ENCODE peak calls at places on chromosomes 1 and 21, in ten cellular contexts. T is colonic mucosa, H is ovary, R is heart left ventricle, S is cardiac muscle cell, E is aorta, N is kidney epithelial cell, M is bronchial epithelial cell, V is sigmoid colon, B is dorsolateral prefrontal cortex. A is an unnamed sample. For H3K27me3, the result is how much of the 10 kb centered on the place peaks cover.

GRCh38 chr1:92769856-92770255 is 15.1 kb downstream of the EVI5 start:
- DNase-seq in T (no peak), H (no peak), R (no peak), S (no peak), E (no peak), N (no peak), M (no peak), V (no peak), B (no peak), A (no peak)

GRCh38 chr1:201471772-201472171 is 2.8 kb upstream of the PHLDA3 start:
- DNase-seq in T (no peak), H (no peak), R (no peak), S (peak), E (no peak), N (no peak), M (peak), V (no peak), B (no peak), A (no peak)

GRCh38 chr1:109438798-109439297 is 12.6 kb upstream of the PSMA5 start:
- DNase-seq in T (no peak), H (no peak), R (peak), S (peak), E (no peak), N (peak), M (peak), V (no peak), B (no peak), A (no peak)

GRCh38 chr1:54884768-54885167 is 2.2 kb downstream of the DHCR24 start:
- DNase-seq in T (no peak), H (no peak), R (no peak), S (no peak), E (no peak), N (no peak), M (no peak), V (no peak), B (no peak), A (no peak)

GRCh38 chr1:13766906-13767564 is 67.0 kb downstream of the PRDM2 start:
- DNase-seq in T (no peak), H (no peak), R (no peak), S (peak), E (no peak), N (no peak), M (peak), V (no peak), B (no peak), A (no peak)

GRCh38 chr1:1135339-1136111 is 19.6 kb upstream of the C1orf159 start:
- DNase-seq in T (peak), H (no peak), R (no peak), S (peak), E (no peak), N (no peak), M (no peak), V (no peak), B (no peak), A (no peak)

GRCh38 chr1:36981771-36982622 is 52.3 kb downstream of the GRIK3 start:
- DNase-seq in T (no peak), H (no peak), R (no peak), S (no peak), E (no peak), N (no peak), M (no peak), V (no peak), B (no peak), A (no peak)

GRCh38 chr1:89125571-89126233 is at the start of gene GBP2:
- DNase-seq in T (peak), H (no peak), R (no peak), S (peak), E (no peak), N (peak), M (peak), V (no peak), B (no peak), A (no peak)

GRCh38 chr1:93496520-93496919 is 48.6 kb downstream of the FNBP1L start:
- DNase-seq in T (no peak), H (no peak), R (no peak), S (no peak), E (no peak), N (no peak), M (no peak), V (no peak), B (no peak), A (no peak)

GRCh38 chr1:214282696-214283225 is 1.8 kb downstream of the SMYD2 start:
- DNase-seq in T (no peak), H (no peak), R (no peak), S (no peak), E (no peak), N (no peak), M (no peak), V (no peak), B (no peak), A (no peak)

GRCh38 chr21:28548291-28548690 is 444.4 kb downstream of the LTN1 start:
- DNase-seq in T (no peak), H (no peak), R (no peak), S (no peak), E (no peak), N (no peak), M (no peak), V (no peak), B (no peak), A (no peak)

GRCh38 chr1:53112271-53112774 is 30.1 kb downstream of the SLC1A7 start:
- DNase-seq in T (no peak), H (no peak), R (no peak), S (peak), E (no peak), N (peak), M (no peak), V (no peak), B (no peak), A (no peak)

GRCh38 chr1:162699366-162699765 is 67.1 kb downstream of the DDR2 start:
- DNase-seq in T (no peak), H (no peak), R (no peak), S (no peak), E (no peak), N (no peak), M (peak), V (no peak), B (no peak), A (no peak)

GRCh38 chr1:58628987-58629598 is 52.0 kb upstream of the TACSTD2 start:
- DNase-seq in T (no peak), H (no peak), R (no peak), S (no peak), E (no peak), N (no peak), M (no peak), V (no peak), B (no peak), A (no peak)

GRCh38 chr1:210098376-210098775 is 134.2 kb upstream of the SERTAD4 start:
- DNase-seq in T (no peak), H (no peak), R (no peak), S (no peak), E (no peak), N (no peak), M (no peak), V (no peak), B (no peak), A (no peak)

GRCh38 chr1:20153000-20153418 is 13.9 kb downstream of the PLA2G2F start:
- DNase-seq in T (no peak), H (no peak), R (peak), S (peak), E (peak), N (no peak), M (no peak), V (peak), B (no peak), A (peak)

GRCh38 chr1:100703716-100704115 is 15.8 kb upstream of the VCAM1 start:
- DNase-seq in T (no peak), H (no peak), R (no peak), S (peak), E (no peak), N (no peak), M (no peak), V (no peak), B (no peak), A (no peak)

GRCh38 chr1:44485229-44485932 is 80.3 kb downstream of the RNF220 start:
- DNase-seq in T (no peak), H (no peak), R (no peak), S (peak), E (no peak), N (peak), M (peak), V (no peak), B (no peak), A (no peak)

GRCh38 chr1:196372896-196373536 is 235.2 kb downstream of the KCNT2 start:
- DNase-seq in T (no peak), H (no peak), R (no peak), S (peak), E (no peak), N (no peak), M (peak), V (no peak), B (no peak), A (no peak)

GRCh38 chr1:182684128-182684828 is at the start of gene RGS8:
- DNase-seq in T (no peak), H (no peak), R (no peak), S (no peak), E (no peak), N (no peak), M (no peak), V (no peak), B (no peak), A (no peak)

GRCh38 chr1:187001198-187001904 is 172.6 kb downstream of the PLA2G4A start:
- DNase-seq in T (no peak), H (no peak), R (no peak), S (peak), E (no peak), N (peak), M (peak), V (no peak), B (no peak), A (no peak)

GRCh38 chr1:75330633-75331032 is 196.4 kb downstream of the LHX8 start:
- DNase-seq in T (no peak), H (no peak), R (no peak), S (no peak), E (no peak), N (no peak), M (no peak), V (no peak), B (no peak), A (no peak)

GRCh38 chr1:19133360-19133759 is 76.7 kb downstream of the UBR4 start:
- DNase-seq in T (no peak), H (no peak), R (no peak), S (no peak), E (no peak), N (no peak), M (no peak), V (no peak), B (no peak), A (no peak)

GRCh38 chr1:14535619-14536355 is 62.7 kb upstream of the KAZN start:
- DNase-seq in T (no peak), H (no peak), R (no peak), S (no peak), E (no peak), N (no peak), M (no peak), V (no peak), B (no peak), A (no peak)

DNA sequence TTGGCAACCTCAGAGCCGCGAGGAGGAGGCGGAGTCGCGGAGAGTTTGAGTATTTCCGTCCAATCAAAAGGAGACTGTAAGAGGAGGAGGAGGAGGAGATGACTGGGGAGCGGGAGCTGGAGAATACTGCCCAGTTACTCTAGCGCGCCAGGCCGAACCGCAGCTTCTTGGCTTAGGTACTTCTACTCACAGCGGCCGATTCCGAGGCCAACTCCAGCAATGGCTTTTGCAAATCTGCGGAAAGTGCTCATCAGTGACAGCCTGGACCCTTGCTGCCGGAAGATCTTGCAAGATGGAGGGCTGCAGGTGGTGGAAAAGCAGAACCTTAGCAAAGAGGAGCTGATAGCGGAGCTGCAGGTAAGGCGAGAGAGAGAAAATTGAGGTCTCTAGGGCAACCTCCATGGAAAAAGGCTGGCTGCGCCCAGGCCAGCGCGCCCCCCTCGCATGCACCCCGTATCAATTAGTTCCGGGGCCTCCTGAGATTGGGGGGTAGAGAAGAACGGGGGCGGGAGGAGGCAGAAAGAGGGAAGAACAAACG is at the start of gene PHGDH:
- DNase-seq in T (peak), H (peak), R (peak), S (peak), E (peak), N (peak), M (peak), V (peak), B (peak), A (peak)
- H3K27me3 ChIP-seq in T (under half), H (under half), R (under half), S (under half), E (under half), N (under half), M (under half), V (under half), B (under half), A (under half)

GRCh38 chr1:151859814-151860405 is 6.4 kb upstream of the THEM5 start:
- DNase-seq in T (no peak), H (no peak), R (no peak), S (no peak), E (no peak), N (no peak), M (no peak), V (no peak), B (no peak), A (no peak)
- H3K27me3 ChIP-seq in T (under half), H (under half), R (under half), S (under half), E (under half), N (under half), M (under half), V (under half), B (under half), A (under half)

GRCh38 chr1:6108476-6108875 is 62.8 kb downstream of the KCNAB2 start:
- DNase-seq in T (no peak), H (no peak), R (no peak), S (no peak), E (no peak), N (no peak), M (no peak), V (no peak), B (no peak), A (no peak)

GRCh38 chr1:6105763-6106162 is 60.1 kb downstream of the KCNAB2 start:
- DNase-seq in T (no peak), H (no peak), R (no peak), S (no peak), E (peak), N (no peak), M (no peak), V (no peak), B (no peak), A (no peak)

GRCh38 chr1:6107409-6108356 is 62.0 kb downstream of the KCNAB2 start:
- DNase-seq in T (no peak), H (no peak), R (no peak), S (no peak), E (peak), N (no peak), M (no peak), V (no peak), B (no peak), A (no peak)

GRCh38 chr1:6106321-6106731 is 60.6 kb downstream of the KCNAB2 start:
- DNase-seq in T (no peak), H (no peak), R (no peak), S (no peak), E (peak), N (no peak), M (no peak), V (no peak), B (no peak), A (peak)

GRCh38 chr1:6106977-6107376 is 61.3 kb downstream of the KCNAB2 start:
- DNase-seq in T (no peak), H (no peak), R (no peak), S (no peak), E (peak), N (no peak), M (no peak), V (no peak), B (no peak), A (no peak)
- H3K27me3 ChIP-seq in T (under half), H (under half), R (under half), S (under half), E (under half), N (under half), M (under half), V (under half), B (under half), A (under half)

DNA sequence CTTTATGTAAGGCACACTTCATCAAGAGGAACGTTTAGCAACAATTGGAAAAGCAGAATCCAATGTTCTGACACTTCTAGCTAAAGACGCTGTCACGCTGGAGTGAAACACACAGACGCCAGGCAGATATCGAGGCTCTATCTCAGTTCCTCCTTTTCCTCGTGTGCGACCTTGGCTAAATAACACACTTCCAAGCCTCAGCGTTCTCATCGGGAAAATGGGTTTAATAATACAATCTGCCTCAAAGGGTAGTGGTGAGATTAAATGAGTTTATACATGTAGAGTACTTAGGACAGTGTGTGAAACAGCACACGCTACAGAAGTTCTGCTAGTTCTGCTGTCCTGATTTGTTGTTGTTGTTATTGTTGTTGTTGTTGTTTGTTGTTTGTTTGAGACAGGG is 386.1 kb downstream of the SETD4 start:
- DNase-seq in T (no peak), H (no peak), R (no peak), S (no peak), E (no peak), N (no peak), M (no peak), V (no peak), B (no peak), A (no peak)
- H3K27me3 ChIP-seq in T (under half), H (under half), R (under half), S (under half), E (under half), N (under half), M (under half), V (under half), B (under half), A (under half)

GRCh38 chr1:224619209-224619608 is 3.1 kb downstream of the CNIH3 start:
- DNase-seq in T (no peak), H (no peak), R (no peak), S (no peak), E (no peak), N (no peak), M (no peak), V (no peak), B (no peak), A (no peak)
- H3K27me3 ChIP-seq in T (under half), H (under half), R (under half), S (half or more), E (under half), N (under half), M (under half), V (under half), B (under half), A (half or more)

DNA sequence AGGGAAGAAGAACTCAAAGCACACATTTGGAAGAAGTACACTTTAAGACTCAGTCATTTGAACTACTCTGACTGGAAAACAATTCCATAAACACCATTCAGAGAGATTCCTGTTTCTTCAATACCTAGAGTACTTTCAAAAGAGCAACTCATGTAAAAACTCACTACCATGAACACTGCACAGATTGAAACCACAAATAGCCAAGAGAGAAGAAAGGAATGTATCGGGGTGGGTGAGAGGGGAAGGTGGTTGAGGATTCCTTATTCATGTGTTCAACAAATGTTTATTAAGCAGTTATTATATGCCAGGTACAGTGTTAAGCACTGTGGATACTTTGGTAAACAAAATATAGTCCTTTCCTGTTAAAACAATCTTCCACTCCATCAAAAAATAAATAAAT is 64.7 kb downstream of the NRIP1 start:
- DNase-seq in T (no peak), H (no peak), R (no peak), S (peak), E (no peak), N (peak), M (no peak), V (no peak), B (no peak), A (no peak)
- H3K27me3 ChIP-seq in T (under half), H (under half), R (under half), S (under half), E (under half), N (under half), M (under half), V (under half), B (under half), A (under half)

GRCh38 chr1:5005171-5005570 is 350.8 kb downstream of the AJAP1 start:
- DNase-seq in T (no peak), H (no peak), R (no peak), S (no peak), E (no peak), N (no peak), M (no peak), V (no peak), B (no peak), A (no peak)
- H3K27me3 ChIP-seq in T (under half), H (under half), R (under half), S (under half), E (under half), N (under half), M (under half), V (under half), B (under half), A (under half)

DNA sequence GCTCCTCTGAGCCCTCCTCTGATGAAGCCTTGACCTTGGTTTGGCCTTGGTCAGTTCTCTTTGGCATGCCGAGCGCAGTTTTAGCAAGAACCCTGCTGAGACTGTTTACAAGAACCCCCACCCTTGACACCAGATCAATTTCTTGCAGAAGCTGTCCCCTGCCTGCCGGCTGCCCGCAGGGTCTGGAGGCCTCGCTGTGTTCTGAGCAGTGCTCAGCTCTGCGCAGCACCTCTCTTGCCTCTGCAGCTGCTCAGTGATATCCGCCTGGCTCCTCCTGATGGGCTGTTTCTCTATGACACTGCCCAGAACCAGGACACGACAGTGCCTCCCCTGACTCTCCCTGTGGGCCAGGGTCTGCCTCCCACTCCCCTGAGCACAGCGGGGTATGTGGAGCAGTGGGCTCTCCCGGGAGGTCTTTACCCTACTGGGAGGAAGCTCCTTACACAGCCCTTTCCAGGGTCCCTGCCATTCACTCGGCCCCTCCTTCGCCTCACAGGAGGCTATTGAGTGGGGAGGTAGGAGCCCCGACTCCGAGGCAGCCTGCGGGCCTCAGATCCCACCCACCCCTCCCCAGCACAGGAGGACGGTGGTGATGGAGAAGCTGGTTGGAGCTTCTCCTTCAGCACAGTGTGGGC is 15.5 kb downstream of the ACTRT2 start:
- DNase-seq in T (no peak), H (peak), R (no peak), S (no peak), E (no peak), N (no peak), M (no peak), V (peak), B (peak), A (no peak)
- H3K27me3 ChIP-seq in T (under half), H (under half), R (under half), S (under half), E (under half), N (under half), M (under half), V (under half), B (under half), A (under half)